ENCODE peak calls at places on chromosomes 7 and 10, in ten cellular contexts. One of them, this sample, is unnamed.

GRCh38 chr7:65438593-65438992 is 64.9 kb downstream of the ZNF92 start:
- DNase-seq in brain microvascular endothelial cell: peak
- DNase-seq in colonic mucosa: no peak
- DNase-seq in heart right ventricle: no peak
- DNase-seq in right atrium auricular region: no peak
- DNase-seq in right lobe of liver: no peak
- DNase-seq in neural progenitor cell: no peak
- DNase-seq in A673: peak
- DNase-seq in tibial artery: no peak
- DNase-seq in uterus: no peak
- DNase-seq in this sample: no peak

GRCh38 chr7:7772385-7772784 is 54.0 kb upstream of the RPA3 start:
- DNase-seq in right atrium auricular region: no peak
- DNase-seq in colonic mucosa: no peak
- DNase-seq in tibial artery: no peak
- DNase-seq in A673: no peak
- DNase-seq in brain microvascular endothelial cell: no peak
- DNase-seq in heart right ventricle: no peak
- DNase-seq in neural progenitor cell: no peak
- DNase-seq in right lobe of liver: no peak
- DNase-seq in uterus: no peak
- DNase-seq in this sample: no peak

GRCh38 chr10:55641601-55642000 is 719.5 kb downstream of the ZWINT start:
- DNase-seq in A673: no peak
- DNase-seq in neural progenitor cell: no peak
- DNase-seq in uterus: no peak
- DNase-seq in tibial artery: no peak
- DNase-seq in right atrium auricular region: no peak
- DNase-seq in heart right ventricle: no peak
- DNase-seq in colonic mucosa: no peak
- DNase-seq in right lobe of liver: no peak
- DNase-seq in brain microvascular endothelial cell: no peak
- DNase-seq in this sample: no peak

GRCh38 chr10:133225707-133226191 is 4.3 kb upstream of the UTF1 start:
- DNase-seq in uterus: no peak
- DNase-seq in A673: no peak
- DNase-seq in tibial artery: no peak
- DNase-seq in colonic mucosa: no peak
- DNase-seq in neural progenitor cell: no peak
- DNase-seq in right atrium auricular region: no peak
- DNase-seq in right lobe of liver: no peak
- DNase-seq in brain microvascular endothelial cell: no peak
- DNase-seq in heart right ventricle: no peak
- DNase-seq in this sample: no peak

GRCh38 chr10:24969732-24970330 is 17.4 kb upstream of the PRTFDC1 start:
- DNase-seq in A673: no peak
- DNase-seq in neural progenitor cell: no peak
- DNase-seq in tibial artery: no peak
- DNase-seq in uterus: no peak
- DNase-seq in right lobe of liver: no peak
- DNase-seq in brain microvascular endothelial cell: no peak
- DNase-seq in right atrium auricular region: no peak
- DNase-seq in heart right ventricle: no peak
- DNase-seq in colonic mucosa: no peak
- DNase-seq in this sample: no peak

GRCh38 chr7:133672866-133673265 is 420.0 kb downstream of the EXOC4 start:
- DNase-seq in colonic mucosa: no peak
- DNase-seq in uterus: no peak
- DNase-seq in right atrium auricular region: no peak
- DNase-seq in brain microvascular endothelial cell: no peak
- DNase-seq in tibial artery: no peak
- DNase-seq in right lobe of liver: no peak
- DNase-seq in heart right ventricle: no peak
- DNase-seq in neural progenitor cell: no peak
- DNase-seq in A673: no peak
- DNase-seq in this sample: no peak

GRCh38 chr10:132957981-132958885 is 15.9 kb upstream of the CFAP46 start:
- DNase-seq in A673: no peak
- DNase-seq in tibial artery: peak
- DNase-seq in right lobe of liver: peak
- DNase-seq in neural progenitor cell: no peak
- DNase-seq in right atrium auricular region: no peak
- DNase-seq in colonic mucosa: no peak
- DNase-seq in brain microvascular endothelial cell: no peak
- DNase-seq in uterus: no peak
- DNase-seq in heart right ventricle: no peak
- DNase-seq in this sample: no peak

GRCh38 chr10:5502903-5503835 is 3.8 kb upstream of the CALML5 start:
- DNase-seq in right atrium auricular region: no peak
- DNase-seq in tibial artery: peak
- DNase-seq in A673: no peak
- DNase-seq in uterus: no peak
- DNase-seq in neural progenitor cell: no peak
- DNase-seq in colonic mucosa: peak
- DNase-seq in right lobe of liver: no peak
- DNase-seq in brain microvascular endothelial cell: no peak
- DNase-seq in heart right ventricle: no peak
- DNase-seq in this sample: no peak

GRCh38 chr7:132742152-132742551 is 165.9 kb upstream of the PLXNA4 start:
- DNase-seq in A673: no peak
- DNase-seq in uterus: no peak
- DNase-seq in brain microvascular endothelial cell: peak
- DNase-seq in tibial artery: no peak
- DNase-seq in colonic mucosa: no peak
- DNase-seq in right lobe of liver: no peak
- DNase-seq in right atrium auricular region: peak
- DNase-seq in neural progenitor cell: no peak
- DNase-seq in heart right ventricle: peak
- DNase-seq in this sample: no peak

GRCh38 chr7:2165239-2165609 is 67.5 kb downstream of the MAD1L1 start:
- DNase-seq in uterus: no peak
- DNase-seq in right lobe of liver: no peak
- DNase-seq in colonic mucosa: no peak
- DNase-seq in neural progenitor cell: no peak
- DNase-seq in heart right ventricle: no peak
- DNase-seq in tibial artery: no peak
- DNase-seq in A673: no peak
- DNase-seq in brain microvascular endothelial cell: no peak
- DNase-seq in right atrium auricular region: no peak
- DNase-seq in this sample: no peak

GRCh38 chr7:157004839-157005455 is 5.5 kb downstream of the MNX1 start:
- DNase-seq in uterus: no peak
- DNase-seq in right atrium auricular region: no peak
- DNase-seq in colonic mucosa: no peak
- DNase-seq in tibial artery: peak
- DNase-seq in brain microvascular endothelial cell: no peak
- DNase-seq in A673: no peak
- DNase-seq in neural progenitor cell: no peak
- DNase-seq in heart right ventricle: no peak
- DNase-seq in right lobe of liver: no peak
- DNase-seq in this sample: no peak

GRCh38 chr10:91511549-91512330 is 101.6 kb downstream of the HECTD2 start:
- DNase-seq in tibial artery: no peak
- DNase-seq in heart right ventricle: no peak
- DNase-seq in uterus: no peak
- DNase-seq in colonic mucosa: no peak
- DNase-seq in right lobe of liver: no peak
- DNase-seq in brain microvascular endothelial cell: peak
- DNase-seq in A673: peak
- DNase-seq in right atrium auricular region: no peak
- DNase-seq in neural progenitor cell: no peak
- DNase-seq in this sample: no peak

GRCh38 chr7:6221340-6222319 is 50.8 kb downstream of the CYTH3 start:
- DNase-seq in right atrium auricular region: no peak
- DNase-seq in brain microvascular endothelial cell: peak
- DNase-seq in uterus: no peak
- DNase-seq in A673: no peak
- DNase-seq in neural progenitor cell: no peak
- DNase-seq in colonic mucosa: no peak
- DNase-seq in tibial artery: no peak
- DNase-seq in right lobe of liver: no peak
- DNase-seq in heart right ventricle: no peak
- DNase-seq in this sample: no peak

GRCh38 chr7:151008511-151009323 is 15.6 kb downstream of the ATG9B start:
- DNase-seq in right lobe of liver: peak
- DNase-seq in tibial artery: no peak
- DNase-seq in neural progenitor cell: peak
- DNase-seq in heart right ventricle: peak
- DNase-seq in colonic mucosa: peak
- DNase-seq in uterus: peak
- DNase-seq in brain microvascular endothelial cell: no peak
- DNase-seq in A673: peak
- DNase-seq in right atrium auricular region: peak
- DNase-seq in this sample: no peak

GRCh38 chr7:106421181-106421762 is 136.5 kb upstream of the NAMPT start:
- DNase-seq in neural progenitor cell: no peak
- DNase-seq in right atrium auricular region: peak
- DNase-seq in uterus: peak
- DNase-seq in heart right ventricle: peak
- DNase-seq in right lobe of liver: peak
- DNase-seq in colonic mucosa: peak
- DNase-seq in tibial artery: peak
- DNase-seq in brain microvascular endothelial cell: peak
- DNase-seq in A673: peak
- DNase-seq in this sample: peak

GRCh38 chr7:135845415-135846075 is 96.9 kb upstream of the FAM180A start:
- DNase-seq in right atrium auricular region: no peak
- DNase-seq in neural progenitor cell: no peak
- DNase-seq in A673: no peak
- DNase-seq in uterus: no peak
- DNase-seq in right lobe of liver: no peak
- DNase-seq in tibial artery: no peak
- DNase-seq in colonic mucosa: no peak
- DNase-seq in brain microvascular endothelial cell: no peak
- DNase-seq in heart right ventricle: no peak
- DNase-seq in this sample: no peak

DNA sequence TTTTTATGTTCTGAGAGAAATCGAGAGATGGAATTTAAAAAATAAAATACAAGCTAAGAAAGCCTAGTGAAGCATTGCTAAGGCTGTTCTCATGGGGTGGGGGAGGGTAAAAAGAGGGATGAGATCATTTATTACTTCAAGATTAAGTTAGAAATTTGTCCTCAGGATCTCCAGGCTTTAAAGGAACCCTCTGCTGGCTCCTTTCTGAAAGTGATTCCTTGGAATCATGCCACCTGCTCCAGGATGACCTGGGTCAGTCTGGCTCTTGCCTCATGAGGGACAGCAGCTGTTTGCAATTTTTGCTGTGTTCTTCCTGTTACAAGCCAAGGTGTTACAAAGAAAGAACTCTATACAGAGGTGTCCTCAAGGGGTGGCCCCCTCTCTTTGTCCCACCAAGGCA is 69.8 kb downstream of the CDK1 start:
- DNase-seq in neural progenitor cell: no peak
- DNase-seq in tibial artery: no peak
- DNase-seq in uterus: peak
- DNase-seq in right lobe of liver: no peak
- DNase-seq in heart right ventricle: no peak
- DNase-seq in A673: no peak
- DNase-seq in colonic mucosa: no peak
- DNase-seq in brain microvascular endothelial cell: peak
- DNase-seq in right atrium auricular region: no peak
- DNase-seq in this sample: no peak
- TF ChIP-seq CTCF in neural progenitor cell: no peak
- TF ChIP-seq CTCF in tibial artery: peak
- TF ChIP-seq CTCF in uterus: peak
- TF ChIP-seq CTCF in right lobe of liver: peak
- TF ChIP-seq CTCF in heart right ventricle: peak
- TF ChIP-seq CTCF in A673: no peak
- TF ChIP-seq CTCF in colonic mucosa: no peak
- TF ChIP-seq CTCF in brain microvascular endothelial cell: peak
- TF ChIP-seq CTCF in right atrium auricular region: no peak
- TF ChIP-seq CTCF in this sample: no peak

DNA sequence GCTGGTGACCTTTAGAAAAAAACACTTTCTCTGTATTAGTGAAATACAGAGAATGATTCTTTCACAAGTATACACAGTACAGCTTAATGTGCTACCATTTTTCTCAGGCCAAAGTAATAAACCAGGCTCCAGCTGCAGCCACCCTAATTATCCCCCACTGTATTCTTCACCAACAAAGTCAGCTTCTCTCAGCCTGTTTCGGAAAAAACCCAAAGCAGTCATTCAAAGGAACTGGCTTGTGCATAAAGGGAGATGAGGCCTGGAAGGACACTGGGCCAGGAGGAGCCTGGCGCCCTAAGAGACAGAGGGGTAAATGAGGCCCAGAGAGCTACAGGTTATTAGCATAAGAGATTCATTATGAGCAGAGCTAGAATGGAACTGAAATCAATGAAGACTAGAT is 9.2 kb downstream of the USP54 start:
- DNase-seq in right atrium auricular region: no peak
- DNase-seq in right lobe of liver: no peak
- DNase-seq in heart right ventricle: no peak
- DNase-seq in colonic mucosa: no peak
- DNase-seq in uterus: no peak
- DNase-seq in neural progenitor cell: peak
- DNase-seq in A673: no peak
- DNase-seq in brain microvascular endothelial cell: no peak
- DNase-seq in tibial artery: no peak
- DNase-seq in this sample: no peak
- H3K27ac ChIP-seq in right atrium auricular region: no peak
- H3K27ac ChIP-seq in right lobe of liver: no peak
- H3K27ac ChIP-seq in heart right ventricle: peak
- H3K27ac ChIP-seq in colonic mucosa: no peak
- H3K27ac ChIP-seq in uterus: no peak
- H3K27ac ChIP-seq in neural progenitor cell: peak
- H3K27ac ChIP-seq in A673: no peak
- H3K27ac ChIP-seq in brain microvascular endothelial cell: no peak
- H3K27ac ChIP-seq in tibial artery: no peak
- H3K27ac ChIP-seq in this sample: no peak

GRCh38 chr7:41974835-41975234 is 262.2 kb downstream of the GLI3 start:
- DNase-seq in A673: no peak
- DNase-seq in brain microvascular endothelial cell: no peak
- DNase-seq in right lobe of liver: no peak
- DNase-seq in right atrium auricular region: no peak
- DNase-seq in colonic mucosa: no peak
- DNase-seq in heart right ventricle: no peak
- DNase-seq in neural progenitor cell: no peak
- DNase-seq in tibial artery: no peak
- DNase-seq in uterus: no peak
- DNase-seq in this sample: no peak
- H3K4me3 ChIP-seq in A673: no peak
- H3K4me3 ChIP-seq in brain microvascular endothelial cell: no peak
- H3K4me3 ChIP-seq in right lobe of liver: no peak
- H3K4me3 ChIP-seq in right atrium auricular region: no peak
- H3K4me3 ChIP-seq in colonic mucosa: no peak
- H3K4me3 ChIP-seq in heart right ventricle: no peak
- H3K4me3 ChIP-seq in neural progenitor cell: no peak
- H3K4me3 ChIP-seq in tibial artery: no peak
- H3K4me3 ChIP-seq in uterus: no peak
- H3K4me3 ChIP-seq in this sample: no peak

DNA sequence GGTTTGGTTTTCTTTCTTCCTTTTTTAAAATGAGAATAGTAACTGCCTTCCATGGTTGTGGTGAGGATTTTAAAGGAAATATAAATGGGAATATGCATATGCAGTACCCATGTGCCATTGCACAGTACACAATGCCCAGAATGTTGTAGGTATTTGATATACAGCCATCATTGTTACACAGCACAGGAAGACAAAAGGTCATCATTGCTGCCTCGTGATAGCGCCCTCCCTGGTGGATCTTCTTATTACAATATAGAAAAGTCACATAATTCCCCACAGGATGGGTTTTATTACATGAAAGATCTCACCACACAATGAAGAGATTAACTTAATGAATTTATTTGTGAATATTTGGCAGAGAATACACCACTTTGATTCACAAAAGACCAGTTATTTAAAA is 76.5 kb downstream of the PPP1R17 start:
- DNase-seq in tibial artery: no peak
- DNase-seq in right atrium auricular region: no peak
- DNase-seq in neural progenitor cell: no peak
- DNase-seq in uterus: no peak
- DNase-seq in heart right ventricle: no peak
- DNase-seq in brain microvascular endothelial cell: no peak
- DNase-seq in colonic mucosa: no peak
- DNase-seq in right lobe of liver: no peak
- DNase-seq in A673: peak
- DNase-seq in this sample: no peak
- TF ChIP-seq CTCF in tibial artery: no peak
- TF ChIP-seq CTCF in right atrium auricular region: no peak
- TF ChIP-seq CTCF in neural progenitor cell: peak
- TF ChIP-seq CTCF in uterus: no peak
- TF ChIP-seq CTCF in heart right ventricle: peak
- TF ChIP-seq CTCF in brain microvascular endothelial cell: peak
- TF ChIP-seq CTCF in colonic mucosa: no peak
- TF ChIP-seq CTCF in right lobe of liver: no peak
- TF ChIP-seq CTCF in A673: peak
- TF ChIP-seq CTCF in this sample: no peak

This sample was measured in thoracic aorta.